ENCODE peak calls at places on chromosome 3, in six cellular contexts. F is retinal pigment epithelial cell; U is NCI-H748 treated with DMSO at 0.1 percent for 48 hours; N is Calu3; V is stimulated activated CD4-positive, alpha-beta T cell treated with anti-CD3 and anti-CD28 coated beads, Interleukin-2, amount 100 ng/mL, for 24 hours; A is lower leg skin. Y is an unnamed sample.

GRCh38 chr3:52606373-52607085 is 70.1 kb downstream of the UQCC5 start:
- DNase-seq in F (peak), U (no peak), N (peak), V (no peak), A (peak), Y (peak)

GRCh38 chr3:141237701-141238521 is 6.3 kb downstream of the PXYLP1 start:
- DNase-seq in F (no peak), U (no peak), N (no peak), V (peak), A (no peak), Y (peak)

GRCh38 chr3:105845488-105845887 is 23.3 kb downstream of the CBLB start:
- DNase-seq in F (no peak), U (no peak), N (no peak), V (no peak), A (no peak), Y (no peak)

GRCh38 chr3:175941352-175941751 is 1082.2 kb downstream of the NAALADL2 start:
- DNase-seq in F (no peak), U (peak), N (peak), V (peak), A (no peak), Y (no peak)

GRCh38 chr3:116445291-116445841 is at the start of gene LSAMP:
- DNase-seq in F (no peak), U (peak), N (no peak), V (no peak), A (no peak), Y (peak)

GRCh38 chr3:54756330-54756731 is 171.5 kb downstream of the LRTM1 start:
- DNase-seq in F (peak), U (no peak), N (no peak), V (no peak), A (no peak), Y (no peak)

GRCh38 chr3:40598338-40598737 is 73.6 kb downstream of the ZNF621 start:
- DNase-seq in F (no peak), U (no peak), N (no peak), V (no peak), A (no peak), Y (no peak)

GRCh38 chr3:14175383-14176037 is 2.9 kb downstream of the XPC start:
- DNase-seq in F (no peak), U (no peak), N (no peak), V (peak), A (no peak), Y (no peak)

GRCh38 chr3:37466660-37467359 is 292.4 kb upstream of the LRRFIP2 start:
- DNase-seq in F (no peak), U (no peak), N (no peak), V (no peak), A (no peak), Y (no peak)

GRCh38 chr3:98563661-98564281 is 29.6 kb downstream of the CPOX start:
- DNase-seq in F (peak), U (no peak), N (no peak), V (no peak), A (no peak), Y (no peak)

Y was measured in cerebellar cortex.